ENCODE peak calls at places on chromosomes 1 and 21, in nine cellular contexts. T, Y, R, B, N, X, F, J and H are unnamed samples.
A peak's percentile ranks its signal among the peaks of the same experiment; 100 is the strongest.

GRCh38 chr1:20100632-20101355 is 18.5 kb downstream of the PLA2G2D start:
- DNase-seq in T (no peak), Y (peak; percentile 45), R (peak; percentile 70), B (peak; percentile 49), N (no peak), X (no peak), F (no peak), J (peak; percentile 57), H (no peak)

GRCh38 chr1:44835738-44836675 is 7.0 kb downstream of the PTCH2 start:
- DNase-seq in T (peak; percentile 59), Y (peak; percentile 61), R (peak; percentile 79), B (peak; percentile 88), N (peak; percentile 94), X (peak; percentile 38), F (peak; percentile 61), J (peak; percentile 89), H (peak; percentile 57)

GRCh38 chr1:78176448-78176847 is 130.7 kb downstream of the GIPC2 start:
- DNase-seq in T (no peak), Y (no peak), R (peak; percentile 48), B (no peak), N (peak; percentile 35), X (no peak), F (peak; percentile 67), J (no peak), H (no peak)

GRCh38 chr1:89199515-89199914 is 773 bp upstream of the GBP4 start:
- DNase-seq in T (no peak), Y (no peak), R (no peak), B (no peak), N (no peak), X (no peak), F (no peak), J (no peak), H (no peak)

GRCh38 chr1:67053535-67053784 is 488 bp downstream of the SLC35D1 start:
- DNase-seq in T (no peak), Y (peak; percentile 40), R (no peak), B (peak; percentile 74), N (no peak), X (no peak), F (no peak), J (no peak), H (no peak)

GRCh38 chr1:246213036-246213435 is 294.0 kb downstream of the SMYD3 start:
- DNase-seq in T (no peak), Y (no peak), R (no peak), B (no peak), N (no peak), X (no peak), F (no peak), J (no peak), H (no peak)

GRCh38 chr1:211684791-211685190 is 9.4 kb upstream of the NEK2 start:
- DNase-seq in T (no peak), Y (no peak), R (no peak), B (no peak), N (no peak), X (no peak), F (no peak), J (no peak), H (no peak)

GRCh38 chr1:23742670-23743286 is 493 bp upstream of the ELOA start:
- DNase-seq in T (no peak), Y (no peak), R (no peak), B (no peak), N (no peak), X (no peak), F (no peak), J (peak; percentile 54), H (peak; percentile 73)

GRCh38 chr21:42426876-42427480 is 23.3 kb downstream of the UBASH3A start:
- DNase-seq in T (no peak), Y (no peak), R (no peak), B (no peak), N (no peak), X (no peak), F (no peak), J (no peak), H (no peak)

GRCh38 chr1:171913385-171913784 is 72.1 kb downstream of the DNM3 start:
- DNase-seq in T (no peak), Y (no peak), R (peak; percentile 77), B (no peak), N (peak; percentile 13), X (no peak), F (no peak), J (no peak), H (no peak)

GRCh38 chr1:163875214-163875926 is 553.6 kb downstream of the NUF2 start:
- DNase-seq in T (no peak), Y (no peak), R (no peak), B (peak; percentile 38), N (peak; percentile 48), X (no peak), F (peak; percentile 96), J (no peak), H (no peak)

GRCh38 chr1:9687876-9688582 is 36.5 kb downstream of the PIK3CD start:
- DNase-seq in T (no peak), Y (no peak), R (peak; percentile 58), B (peak; percentile 51), N (no peak), X (no peak), F (no peak), J (no peak), H (peak; percentile 39)

GRCh38 chr1:14941865-14942264 is 211.7 kb upstream of the TMEM51 start:
- DNase-seq in T (no peak), Y (no peak), R (no peak), B (no peak), N (no peak), X (no peak), F (no peak), J (no peak), H (no peak)

GRCh38 chr21:33817663-33818433 is 97.8 kb downstream of the ATP5PO start:
- DNase-seq in T (no peak), Y (no peak), R (no peak), B (no peak), N (peak; percentile 18), X (no peak), F (no peak), J (no peak), H (no peak)

GRCh38 chr1:116711061-116711582 is 43.1 kb upstream of the CD2 start:
- DNase-seq in T (no peak), Y (peak; percentile 57), R (peak; percentile 61), B (no peak), N (no peak), X (no peak), F (no peak), J (peak; percentile 22), H (peak; percentile 84)

GRCh38 chr1:53260631-53261247 is 22.4 kb upstream of the MAGOH start:
- DNase-seq in T (no peak), Y (no peak), R (no peak), B (no peak), N (no peak), X (no peak), F (no peak), J (no peak), H (no peak)

GRCh38 chr1:51241119-51241518 is 5.0 kb downstream of the RNF11 start:
- DNase-seq in T (no peak), Y (no peak), R (no peak), B (no peak), N (no peak), X (no peak), F (no peak), J (no peak), H (no peak)

GRCh38 chr1:30402031-30402430 is 321.4 kb downstream of the MATN1 start:
- DNase-seq in T (no peak), Y (no peak), R (no peak), B (no peak), N (no peak), X (no peak), F (no peak), J (no peak), H (no peak)

GRCh38 chr1:76901158-76901767 is 34.0 kb downstream of the ST6GALNAC5 start:
- DNase-seq in T (no peak), Y (no peak), R (peak; percentile 69), B (no peak), N (peak; percentile 40), X (no peak), F (peak; percentile 46), J (peak; percentile 71), H (no peak)